ENCODE peak calls at places on chromosomes 4 and X, in ten cellular contexts. Y, E, M, D, V, P, F, C, B and A are unnamed samples. For H3K4me1, the result is how much of the 10 kb centered on the place peaks cover.

GRCh38 chr4:7632341-7632740 is 197.6 kb upstream of the PSAPL1 start:
- DNase-seq in Y (no peak), E (no peak), M (no peak), D (no peak), V (no peak), P (no peak), F (no peak), C (no peak), B (no peak), A (no peak)

GRCh38 chrX:105706041-105706440 is 116.3 kb upstream of the NRK start:
- DNase-seq in Y (no peak), E (no peak), M (no peak), D (no peak), V (no peak), P (no peak), F (no peak), C (no peak), B (no peak), A (no peak)

GRCh38 chrX:1295550-1295949 is 26.9 kb downstream of the CSF2RA start:
- DNase-seq in Y (no peak), E (no peak), M (no peak), D (no peak), V (no peak), P (no peak), F (no peak), C (no peak), B (no peak), A (no peak)

GRCh38 chr4:48509543-48509942 is 19.5 kb downstream of the ZAR1 start:
- DNase-seq in Y (no peak), E (no peak), M (no peak), D (no peak), V (no peak), P (no peak), F (no peak), C (no peak), B (no peak), A (no peak)

GRCh38 chr4:41509411-41510008 is 28.4 kb upstream of the LIMCH1 start:
- DNase-seq in Y (no peak), E (no peak), M (no peak), D (no peak), V (no peak), P (no peak), F (no peak), C (no peak), B (no peak), A (no peak)

GRCh38 chr4:94338681-94339351 is 3.8 kb downstream of the HPGDS start:
- DNase-seq in Y (no peak), E (no peak), M (no peak), D (no peak), V (no peak), P (no peak), F (no peak), C (no peak), B (no peak), A (no peak)

GRCh38 chr4:150828159-150828558 is 186.9 kb downstream of the LRBA start:
- DNase-seq in Y (no peak), E (no peak), M (no peak), D (no peak), V (peak), P (no peak), F (no peak), C (peak), B (no peak), A (no peak)

GRCh38 chrX:125769628-125770027 is 396.5 kb downstream of the DCAF12L2 start:
- DNase-seq in Y (no peak), E (no peak), M (no peak), D (no peak), V (no peak), P (no peak), F (no peak), C (no peak), B (no peak), A (no peak)

GRCh38 chr4:4639370-4639769 is 97.5 kb upstream of the STX18 start:
- DNase-seq in Y (no peak), E (no peak), M (no peak), D (no peak), V (no peak), P (no peak), F (no peak), C (no peak), B (no peak), A (no peak)

GRCh38 chr4:2321279-2322196 is 59.6 kb upstream of the MXD4 start:
- DNase-seq in Y (no peak), E (no peak), M (no peak), D (no peak), V (no peak), P (no peak), F (no peak), C (no peak), B (no peak), A (no peak)

GRCh38 chr4:55184600-55185523 is 59.5 kb upstream of the KDR start:
- DNase-seq in Y (no peak), E (no peak), M (peak), D (no peak), V (no peak), P (no peak), F (peak), C (peak), B (no peak), A (no peak)

GRCh38 chrX:39939678-39940077 is 158.1 kb downstream of the BCOR start:
- DNase-seq in Y (no peak), E (no peak), M (no peak), D (no peak), V (no peak), P (no peak), F (no peak), C (no peak), B (no peak), A (no peak)

GRCh38 chr4:88409206-88409605 is 30.6 kb downstream of the HERC6 start:
- DNase-seq in Y (no peak), E (no peak), M (no peak), D (no peak), V (no peak), P (no peak), F (no peak), C (no peak), B (no peak), A (no peak)

GRCh38 chrX:136627381-136627780 is 20.6 kb upstream of the CD40LG start:
- DNase-seq in Y (no peak), E (no peak), M (no peak), D (no peak), V (peak), P (no peak), F (no peak), C (no peak), B (no peak), A (no peak)

GRCh38 chrX:32176510-32176909 is 1034.8 kb downstream of the DMD start:
- DNase-seq in Y (no peak), E (no peak), M (no peak), D (no peak), V (no peak), P (no peak), F (no peak), C (no peak), B (no peak), A (no peak)

GRCh38 chr4:156945532-156945931 is 26.1 kb downstream of the PDGFC start:
- DNase-seq in Y (no peak), E (no peak), M (no peak), D (no peak), V (no peak), P (no peak), F (no peak), C (no peak), B (no peak), A (no peak)
- H3K4me1 ChIP-seq in Y (under half), E (under half), M (half or more), D (under half), V (under half), P (half or more), F (half or more), C (under half), B (under half), A (half or more)

GRCh38 chr4:15020502-15021286 is 18.4 kb downstream of the CPEB2 start:
- DNase-seq in Y (no peak), E (no peak), M (no peak), D (no peak), V (no peak), P (no peak), F (no peak), C (no peak), B (no peak), A (no peak)
- H3K27ac ChIP-seq in Y (no peak), E (no peak), M (no peak), D (no peak), V (no peak), P (no peak), F (peak), C (no peak), B (no peak), A (peak)

DNA sequence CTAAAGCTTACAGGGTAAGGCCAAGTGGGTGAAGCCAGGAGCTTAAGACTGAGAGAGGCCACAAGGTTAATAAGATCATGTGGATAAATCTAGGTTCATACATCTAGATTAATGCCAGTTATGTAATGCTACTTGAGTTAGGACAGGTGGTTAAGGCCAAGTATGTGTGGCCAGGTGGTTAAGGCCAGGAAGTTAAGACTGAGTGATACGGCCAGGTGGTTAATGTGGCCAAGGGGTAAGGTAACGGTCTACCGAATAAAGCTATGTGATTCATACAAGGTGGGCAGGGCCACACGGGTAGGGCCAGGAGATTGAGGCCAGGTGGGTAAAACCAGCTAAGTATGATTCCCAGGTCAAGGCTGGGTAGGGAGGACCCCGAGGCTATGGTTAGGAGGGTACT is 223.0 kb downstream of the TACR3 start:
- DNase-seq in Y (no peak), E (no peak), M (no peak), D (no peak), V (no peak), P (no peak), F (no peak), C (no peak), B (no peak), A (no peak)
- H3K4me1 ChIP-seq in Y (under half), E (under half), M (under half), D (under half), V (under half), P (under half), F (under half), C (under half), B (under half), A (under half)

GRCh38 chr4:148265627-148266026 is 176.6 kb downstream of the NR3C2 start:
- DNase-seq in Y (no peak), E (no peak), M (no peak), D (no peak), V (no peak), P (no peak), F (no peak), C (no peak), B (no peak), A (no peak)

GRCh38 chr4:148263127-148263526 is 179.1 kb downstream of the NR3C2 start:
- DNase-seq in Y (no peak), E (no peak), M (no peak), D (no peak), V (no peak), P (no peak), F (no peak), C (no peak), B (no peak), A (no peak)

GRCh38 chr4:148261861-148262260 is 180.4 kb downstream of the NR3C2 start:
- DNase-seq in Y (no peak), E (no peak), M (no peak), D (no peak), V (no peak), P (no peak), F (no peak), C (no peak), B (no peak), A (no peak)

GRCh38 chr4:148259841-148260240 is 182.4 kb downstream of the NR3C2 start:
- DNase-seq in Y (no peak), E (no peak), M (no peak), D (no peak), V (no peak), P (no peak), F (no peak), C (no peak), B (no peak), A (no peak)

GRCh38 chr4:148263820-148264219 is 178.4 kb downstream of the NR3C2 start:
- DNase-seq in Y (no peak), E (no peak), M (no peak), D (no peak), V (no peak), P (no peak), F (no peak), C (no peak), B (no peak), A (no peak)
- H3K27ac ChIP-seq in Y (no peak), E (no peak), M (no peak), D (no peak), V (no peak), P (no peak), F (no peak), C (no peak), B (no peak), A (no peak)

DNA sequence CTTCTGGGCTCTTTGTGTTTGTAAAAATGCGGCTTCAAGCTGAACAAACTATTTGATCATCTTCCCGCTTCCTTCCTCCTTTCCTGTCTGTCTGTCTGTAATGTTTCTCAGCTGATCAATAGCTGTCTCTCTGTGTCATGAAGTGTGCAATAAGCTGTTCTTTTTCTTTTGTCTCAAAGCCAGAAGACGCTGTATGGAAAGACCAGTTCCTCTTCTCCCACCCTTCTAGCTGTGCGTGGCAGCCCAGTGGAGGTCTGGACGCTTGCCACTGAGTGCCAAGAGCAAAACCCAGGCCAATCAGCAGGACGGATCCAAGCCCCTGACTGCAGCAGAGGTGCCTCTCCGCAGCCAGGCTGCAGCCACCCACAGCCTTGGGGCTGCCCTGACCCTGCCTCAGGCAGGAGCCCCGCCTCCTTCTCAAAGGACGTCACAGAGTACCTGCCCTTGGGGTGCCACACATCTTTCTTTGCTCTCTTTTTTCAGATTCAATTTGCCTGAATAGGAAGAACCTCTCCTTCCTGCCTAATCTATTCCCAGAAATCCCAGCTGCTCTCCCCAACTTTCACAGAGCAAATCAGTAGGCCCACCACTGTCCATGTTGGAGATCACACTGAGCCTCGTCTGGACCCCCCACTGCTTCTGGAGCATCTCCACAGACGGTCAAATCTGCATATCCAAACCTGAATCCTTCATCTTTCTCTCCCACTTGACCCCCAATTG is 59.1 kb downstream of the MAML3 start:
- DNase-seq in Y (peak), E (no peak), M (peak), D (peak), V (peak), P (peak), F (peak), C (peak), B (no peak), A (peak)
- H3K4me1 ChIP-seq in Y (half or more), E (under half), M (half or more), D (half or more), V (under half), P (half or more), F (half or more), C (under half), B (under half), A (under half)

GRCh38 chr4:10347281-10347795 is 109.9 kb downstream of the ZNF518B start:
- DNase-seq in Y (no peak), E (no peak), M (no peak), D (no peak), V (no peak), P (no peak), F (no peak), C (no peak), B (no peak), A (no peak)
- H3K27ac ChIP-seq in Y (no peak), E (no peak), M (no peak), D (no peak), V (no peak), P (no peak), F (no peak), C (no peak), B (no peak), A (no peak)

GRCh38 chr4:168562021-168562691 is 65.3 kb downstream of the PALLD start:
- DNase-seq in Y (no peak), E (no peak), M (no peak), D (no peak), V (no peak), P (no peak), F (no peak), C (no peak), B (no peak), A (no peak)
- H3K4me1 ChIP-seq in Y (under half), E (under half), M (half or more), D (under half), V (under half), P (half or more), F (half or more), C (under half), B (under half), A (under half)

GRCh38 chr4:164683040-164683439 is 70.9 kb upstream of the SMIM31 start:
- DNase-seq in Y (no peak), E (no peak), M (no peak), D (no peak), V (no peak), P (no peak), F (no peak), C (no peak), B (no peak), A (no peak)
- H3K27ac ChIP-seq in Y (no peak), E (no peak), M (no peak), D (no peak), V (no peak), P (no peak), F (no peak), C (no peak), B (no peak), A (no peak)

DNA sequence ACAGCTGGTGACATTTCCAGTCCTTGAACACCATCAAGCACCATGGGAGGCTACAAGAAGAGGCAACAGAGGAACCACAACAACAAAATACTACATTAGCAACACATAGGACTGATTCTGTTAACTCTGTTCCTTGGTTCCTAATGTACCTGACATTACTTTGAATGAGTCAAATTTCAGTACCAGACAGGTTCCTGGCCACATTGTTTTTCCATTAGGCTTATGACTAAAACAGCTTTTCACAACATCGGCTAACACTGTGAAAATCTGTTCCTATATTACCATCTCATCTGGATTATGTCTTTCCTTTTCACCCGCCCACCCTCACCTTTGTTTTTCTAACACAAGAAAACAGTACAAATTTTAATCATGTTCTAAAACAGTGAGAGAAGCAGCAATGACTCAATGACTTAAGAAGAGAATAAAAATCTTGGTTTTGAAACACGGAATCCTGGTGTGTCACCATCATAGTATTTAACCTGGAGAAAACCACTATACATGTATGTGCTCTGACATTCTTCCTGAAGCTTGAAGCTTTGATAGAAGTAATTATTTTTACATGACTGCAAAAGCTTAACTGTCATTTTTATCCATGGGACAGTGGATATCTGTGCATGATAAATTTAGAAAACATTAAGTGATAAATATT is 143.9 kb downstream of the SCFD2 start:
- DNase-seq in Y (no peak), E (no peak), M (no peak), D (no peak), V (no peak), P (no peak), F (no peak), C (no peak), B (no peak), A (no peak)
- H3K4me1 ChIP-seq in Y (under half), E (under half), M (under half), D (under half), V (under half), P (under half), F (under half), C (under half), B (under half), A (under half)

DNA sequence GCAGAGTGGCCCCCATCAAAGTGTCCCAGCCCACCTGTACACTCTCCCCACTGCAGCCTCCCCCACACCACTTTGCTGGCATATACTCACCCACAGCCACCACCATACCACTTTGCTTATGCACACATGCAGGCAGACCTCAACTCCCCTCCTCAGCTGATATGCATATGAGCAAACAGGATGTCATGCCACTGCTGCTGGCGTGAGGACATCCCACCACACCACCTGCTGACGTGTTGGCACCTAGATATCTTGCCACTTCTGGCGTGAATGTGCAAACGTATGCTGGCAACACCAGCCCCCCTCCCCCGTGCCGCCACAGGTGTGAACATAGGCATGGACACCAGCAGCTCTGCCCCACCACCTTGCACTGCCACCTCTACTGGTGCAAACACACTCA is 22.4 kb upstream of the MAGEA8 start:
- DNase-seq in Y (no peak), E (no peak), M (no peak), D (no peak), V (peak), P (no peak), F (no peak), C (no peak), B (no peak), A (no peak)
- H3K27ac ChIP-seq in Y (no peak), E (no peak), M (no peak), D (no peak), V (no peak), P (no peak), F (no peak), C (no peak), B (no peak), A (no peak)